ENCODE peak calls at places on chromosomes 6 and 20, in five cellular contexts. One of them, this sample, is unnamed.

GRCh38 chr20:60085551-60086132 is 127.4 kb downstream of the CDH26 start:
- DNase-seq in A549: no peak
- DNase-seq in GM23338: peak
- DNase-seq in GM12878: no peak
- DNase-seq in HepG2: no peak
- DNase-seq in this sample: peak

GRCh38 chr6:152096863-152097496 is 289.5 kb downstream of the ESR1 start:
- DNase-seq in A549: no peak
- DNase-seq in GM23338: no peak
- DNase-seq in GM12878: no peak
- DNase-seq in HepG2: no peak
- DNase-seq in this sample: no peak

GRCh38 chr6:129498950-129499870 is 210.8 kb downstream of the ARHGAP18 start:
- DNase-seq in A549: peak
- DNase-seq in GM23338: peak
- DNase-seq in GM12878: no peak
- DNase-seq in HepG2: peak
- DNase-seq in this sample: peak

GRCh38 chr20:32574296-32575226 is 10.6 kb downstream of the NOL4L start:
- DNase-seq in A549: peak
- DNase-seq in GM23338: peak
- DNase-seq in GM12878: no peak
- DNase-seq in HepG2: no peak
- DNase-seq in this sample: peak

GRCh38 chr6:142945071-142945445 is at the start of gene HIVEP2:
- DNase-seq in A549: peak
- DNase-seq in GM23338: peak
- DNase-seq in GM12878: no peak
- DNase-seq in HepG2: peak
- DNase-seq in this sample: peak

GRCh38 chr6:159692303-159693127 is 526 bp downstream of the SOD2 start:
- DNase-seq in A549: no peak
- DNase-seq in GM23338: peak
- DNase-seq in GM12878: no peak
- DNase-seq in HepG2: peak
- DNase-seq in this sample: peak

GRCh38 chr6:169098136-169098535 is 155.5 kb downstream of the THBS2 start:
- DNase-seq in A549: no peak
- DNase-seq in GM23338: no peak
- DNase-seq in GM12878: no peak
- DNase-seq in HepG2: no peak
- DNase-seq in this sample: no peak

GRCh38 chr6:37134622-37135191 is 35.2 kb upstream of the PIM1 start:
- DNase-seq in A549: peak
- DNase-seq in GM23338: no peak
- DNase-seq in GM12878: no peak
- DNase-seq in HepG2: no peak
- DNase-seq in this sample: no peak

GRCh38 chr6:126660376-126660775 is 320.5 kb downstream of the CENPW start:
- DNase-seq in A549: no peak
- DNase-seq in GM23338: no peak
- DNase-seq in GM12878: no peak
- DNase-seq in HepG2: no peak
- DNase-seq in this sample: no peak

GRCh38 chr20:58695084-58695722 is 2.6 kb downstream of the NPEPL1 start:
- DNase-seq in A549: no peak
- DNase-seq in GM23338: no peak
- DNase-seq in GM12878: no peak
- DNase-seq in HepG2: no peak
- DNase-seq in this sample: no peak

GRCh38 chr6:2868637-2869379 is 27.1 kb upstream of the SERPINB1 start:
- DNase-seq in A549: no peak
- DNase-seq in GM23338: no peak
- DNase-seq in GM12878: no peak
- DNase-seq in HepG2: no peak
- DNase-seq in this sample: no peak

GRCh38 chr6:160247457-160247883 is 11.2 kb downstream of the SLC22A2 start:
- DNase-seq in A549: no peak
- DNase-seq in GM23338: no peak
- DNase-seq in GM12878: no peak
- DNase-seq in HepG2: no peak
- DNase-seq in this sample: no peak

GRCh38 chr6:35024601-35025054 is 116.5 kb downstream of the TCP11 start:
- DNase-seq in A549: peak
- DNase-seq in GM23338: peak
- DNase-seq in GM12878: no peak
- DNase-seq in HepG2: peak
- DNase-seq in this sample: peak

GRCh38 chr6:43491750-43492661 is 14.6 kb downstream of the TJAP1 start:
- DNase-seq in A549: no peak
- DNase-seq in GM23338: no peak
- DNase-seq in GM12878: no peak
- DNase-seq in HepG2: no peak
- DNase-seq in this sample: no peak

GRCh38 chr6:157284738-157285421 is 38.4 kb downstream of the TMEM242 start:
- DNase-seq in A549: no peak
- DNase-seq in GM23338: no peak
- DNase-seq in GM12878: no peak
- DNase-seq in HepG2: no peak
- DNase-seq in this sample: no peak

GRCh38 chr6:85394853-85395538 is 54.9 kb upstream of the NT5E start:
- DNase-seq in A549: no peak
- DNase-seq in GM23338: no peak
- DNase-seq in GM12878: no peak
- DNase-seq in HepG2: no peak
- DNase-seq in this sample: no peak

GRCh38 chr6:102641426-102641825 is 1247.9 kb downstream of the GRIK2 start:
- DNase-seq in A549: no peak
- DNase-seq in GM23338: no peak
- DNase-seq in GM12878: no peak
- DNase-seq in HepG2: no peak
- DNase-seq in this sample: no peak

GRCh38 chr20:35502352-35502751 is 27.1 kb downstream of the C20orf173 start:
- DNase-seq in A549: no peak
- DNase-seq in GM23338: no peak
- DNase-seq in GM12878: peak
- DNase-seq in HepG2: no peak
- DNase-seq in this sample: no peak

GRCh38 chr6:122789862-122790739 is 1.0 kb downstream of the SMPDL3A start:
- DNase-seq in A549: peak
- DNase-seq in GM23338: peak
- DNase-seq in GM12878: no peak
- DNase-seq in HepG2: no peak
- DNase-seq in this sample: peak

GRCh38 chr6:168104636-168105035 is 25.6 kb upstream of the FRMD1 start:
- DNase-seq in A549: no peak
- DNase-seq in GM23338: no peak
- DNase-seq in GM12878: no peak
- DNase-seq in HepG2: no peak
- DNase-seq in this sample: no peak

GRCh38 chr6:128139519-128139918 is 238.7 kb upstream of the THEMIS start:
- DNase-seq in A549: peak
- DNase-seq in GM23338: no peak
- DNase-seq in GM12878: no peak
- DNase-seq in HepG2: peak
- DNase-seq in this sample: no peak

GRCh38 chr6:27275025-27275956 is 27.8 kb downstream of the PRSS16 start:
- DNase-seq in A549: no peak
- DNase-seq in GM23338: peak
- DNase-seq in GM12878: no peak
- DNase-seq in HepG2: no peak
- DNase-seq in this sample: peak

GRCh38 chr6:37783831-37784584 is 35.5 kb upstream of the ZFAND3 start:
- DNase-seq in A549: no peak
- DNase-seq in GM23338: peak
- DNase-seq in GM12878: no peak
- DNase-seq in HepG2: no peak
- DNase-seq in this sample: no peak

GRCh38 chr6:168340819-168341218 is 21.2 kb upstream of the DACT2 start:
- DNase-seq in A549: no peak
- DNase-seq in GM23338: no peak
- DNase-seq in GM12878: no peak
- DNase-seq in HepG2: no peak
- DNase-seq in this sample: no peak

GRCh38 chr6:111530777-111531176 is 47.8 kb upstream of the REV3L start:
- DNase-seq in A549: no peak
- DNase-seq in GM23338: no peak
- DNase-seq in GM12878: no peak
- DNase-seq in HepG2: no peak
- DNase-seq in this sample: no peak

GRCh38 chr20:21705466-21706344 is at the start of gene PAX1:
- DNase-seq in A549: no peak
- DNase-seq in GM23338: peak
- DNase-seq in GM12878: no peak
- DNase-seq in HepG2: no peak
- DNase-seq in this sample: no peak

GRCh38 chr20:24611360-24612140 is 142.1 kb downstream of the SYNDIG1 start:
- DNase-seq in A549: no peak
- DNase-seq in GM23338: no peak
- DNase-seq in GM12878: no peak
- DNase-seq in HepG2: no peak
- DNase-seq in this sample: no peak

GRCh38 chr6:135066806-135067205 is 12.2 kb upstream of the HBS1L start:
- DNase-seq in A549: no peak
- DNase-seq in GM23338: peak
- DNase-seq in GM12878: no peak
- DNase-seq in HepG2: no peak
- DNase-seq in this sample: no peak

GRCh38 chr20:36092424-36093024 is 62.0 kb upstream of the EPB41L1 start:
- DNase-seq in A549: no peak
- DNase-seq in GM23338: peak
- DNase-seq in GM12878: no peak
- DNase-seq in HepG2: no peak
- DNase-seq in this sample: peak

GRCh38 chr6:42963179-42963854 is 2.8 kb downstream of the GNMT start:
- DNase-seq in A549: no peak
- DNase-seq in GM23338: no peak
- DNase-seq in GM12878: no peak
- DNase-seq in HepG2: no peak
- DNase-seq in this sample: no peak

GRCh38 chr20:13337090-13337784 is 116.2 kb downstream of the ISM1 start:
- DNase-seq in A549: no peak
- DNase-seq in GM23338: no peak
- DNase-seq in GM12878: no peak
- DNase-seq in HepG2: no peak
- DNase-seq in this sample: no peak

GRCh38 chr20:13338097-13338661 is 117.1 kb downstream of the ISM1 start:
- DNase-seq in A549: no peak
- DNase-seq in GM23338: no peak
- DNase-seq in GM12878: no peak
- DNase-seq in HepG2: no peak
- DNase-seq in this sample: no peak

GRCh38 chr20:13340088-13340487 is 119.0 kb downstream of the ISM1 start:
- DNase-seq in A549: no peak
- DNase-seq in GM23338: no peak
- DNase-seq in GM12878: no peak
- DNase-seq in HepG2: no peak
- DNase-seq in this sample: no peak

GRCh38 chr20:13336308-13337089 is 115.4 kb downstream of the ISM1 start:
- DNase-seq in A549: peak
- DNase-seq in GM23338: no peak
- DNase-seq in GM12878: no peak
- DNase-seq in HepG2: peak
- DNase-seq in this sample: no peak

GRCh38 chr20:13338999-13339411 is 117.9 kb downstream of the ISM1 start:
- DNase-seq in A549: peak
- DNase-seq in GM23338: no peak
- DNase-seq in GM12878: no peak
- DNase-seq in HepG2: peak
- DNase-seq in this sample: no peak
- TF ChIP-seq JUNB in A549: peak
- TF ChIP-seq JUNB in GM23338: no peak
- TF ChIP-seq JUNB in GM12878: no peak
- TF ChIP-seq JUNB in HepG2: peak
- TF ChIP-seq JUNB in this sample: no peak

DNA sequence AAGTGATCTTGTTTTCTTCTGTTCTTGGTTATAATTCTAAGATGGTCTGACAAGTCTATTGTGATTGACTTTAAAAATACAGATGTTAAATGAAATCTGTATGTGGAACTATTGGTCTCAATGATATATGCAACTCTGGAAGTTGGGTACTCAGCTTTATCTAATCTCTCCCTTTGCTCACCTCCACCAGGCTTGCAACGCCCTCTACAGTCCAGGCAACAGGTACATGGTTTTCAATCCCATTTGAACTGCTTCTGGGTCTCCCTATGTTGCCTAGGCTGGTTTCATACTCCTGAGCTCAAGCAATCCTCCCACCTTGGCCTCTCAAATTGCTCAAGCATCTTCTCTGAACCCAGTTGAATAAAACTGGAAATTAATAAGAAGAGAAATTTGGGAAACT is 25.6 kb upstream of the HLA-DQB1 start:
- DNase-seq in A549: no peak
- DNase-seq in GM23338: peak
- DNase-seq in GM12878: peak
- DNase-seq in HepG2: peak
- DNase-seq in this sample: peak
- TF ChIP-seq JUNB in A549: no peak
- TF ChIP-seq JUNB in GM23338: no peak
- TF ChIP-seq JUNB in GM12878: no peak
- TF ChIP-seq JUNB in HepG2: no peak
- TF ChIP-seq JUNB in this sample: no peak

GRCh38 chr6:92364948-92365386 is 1054.4 kb downstream of the EPHA7 start:
- DNase-seq in A549: no peak
- DNase-seq in GM23338: peak
- DNase-seq in GM12878: no peak
- DNase-seq in HepG2: peak
- DNase-seq in this sample: no peak

DNA sequence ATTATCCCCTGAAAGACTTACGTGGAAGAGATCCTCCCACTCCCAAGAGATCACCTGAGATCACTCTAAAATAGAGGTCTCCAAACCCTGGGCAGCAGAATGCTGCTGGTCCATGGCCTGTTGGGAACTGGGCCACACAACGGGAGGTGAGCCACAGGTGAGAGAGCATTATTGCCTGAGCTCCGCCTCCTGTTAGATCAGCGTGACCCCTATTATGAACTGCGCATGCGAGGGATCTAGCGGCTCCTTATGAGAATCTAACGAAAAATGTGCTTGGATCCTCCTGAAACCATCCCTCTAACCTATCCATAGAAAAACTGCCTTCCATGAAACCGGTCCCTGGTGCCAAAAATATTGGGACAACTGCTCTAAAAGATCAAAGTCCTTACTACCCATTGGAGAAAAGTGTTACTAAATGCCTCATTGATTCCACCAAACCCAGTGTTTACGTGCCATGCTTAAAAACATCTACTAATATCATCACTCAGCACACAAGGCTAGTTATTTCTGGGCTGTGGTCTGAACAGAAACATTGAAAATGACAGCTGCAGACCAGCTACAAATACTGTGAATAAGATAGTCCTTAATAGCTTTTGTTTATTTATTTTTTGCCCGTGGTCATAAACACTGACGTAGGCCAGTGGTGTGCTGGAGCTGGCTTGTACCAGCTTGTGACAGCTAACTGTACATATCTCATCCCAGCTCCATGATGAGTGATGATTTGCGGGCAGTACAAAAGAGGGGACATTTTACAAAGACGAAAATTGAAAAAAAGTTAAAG is 1057.2 kb downstream of the EPHA7 start:
- DNase-seq in A549: no peak
- DNase-seq in GM23338: no peak
- DNase-seq in GM12878: no peak
- DNase-seq in HepG2: no peak
- DNase-seq in this sample: no peak
- TF ChIP-seq JUNB in A549: no peak
- TF ChIP-seq JUNB in GM23338: no peak
- TF ChIP-seq JUNB in GM12878: no peak
- TF ChIP-seq JUNB in HepG2: no peak
- TF ChIP-seq JUNB in this sample: no peak

GRCh38 chr6:137820952-137821351 is 46.1 kb upstream of the TNFAIP3 start:
- DNase-seq in A549: no peak
- DNase-seq in GM23338: no peak
- DNase-seq in GM12878: no peak
- DNase-seq in HepG2: no peak
- DNase-seq in this sample: no peak
- TF ChIP-seq JUNB in A549: no peak
- TF ChIP-seq JUNB in GM23338: no peak
- TF ChIP-seq JUNB in GM12878: no peak
- TF ChIP-seq JUNB in HepG2: no peak
- TF ChIP-seq JUNB in this sample: no peak